ENCODE peak calls at places on chromosome 12, in six cellular contexts. X, S, O, U, H and A are unnamed samples.

GRCh38 chr12:86234309-86234708 is 21.9 kb downstream of the MGAT4C start:
- ATAC-seq in X (no peak), S (no peak), O (no peak), U (no peak), H (no peak), A (no peak)

GRCh38 chr12:23921099-23921846 is 28.2 kb downstream of the SOX5 start:
- ATAC-seq in X (no peak), S (no peak), O (peak), U (no peak), H (no peak), A (no peak)

GRCh38 chr12:128863957-128864356 is 10.7 kb downstream of the GLT1D1 start:
- ATAC-seq in X (no peak), S (no peak), O (no peak), U (no peak), H (no peak), A (peak)

GRCh38 chr12:89575405-89575804 is 49.6 kb upstream of the POC1B start:
- ATAC-seq in X (no peak), S (no peak), O (peak), U (no peak), H (no peak), A (no peak)

GRCh38 chr12:828726-829395 is 76.5 kb downstream of the WNK1 start:
- ATAC-seq in X (no peak), S (no peak), O (no peak), U (no peak), H (no peak), A (no peak)

GRCh38 chr12:89742337-89743022 is 33.8 kb upstream of the ATP2B1 start:
- ATAC-seq in X (no peak), S (peak), O (no peak), U (no peak), H (no peak), A (no peak)

GRCh38 chr12:2959508-2960431 is 573 bp downstream of the TEAD4 start:
- ATAC-seq in X (peak), S (peak), O (peak), U (peak), H (no peak), A (peak)

GRCh38 chr12:39380090-39380489 is 62.8 kb downstream of the KIF21A start:
- ATAC-seq in X (no peak), S (no peak), O (no peak), U (no peak), H (no peak), A (no peak)

GRCh38 chr12:110382683-110383082 is 20.8 kb downstream of the ANAPC7 start:
- ATAC-seq in X (no peak), S (no peak), O (no peak), U (peak), H (no peak), A (no peak)

GRCh38 chr12:5439333-5439732 is 7.4 kb downstream of the NTF3 start:
- ATAC-seq in X (no peak), S (no peak), O (no peak), U (no peak), H (no peak), A (no peak)